ENCODE peak calls at places on chromosomes 3 and 15, in four cellular contexts. L is IMR-90, J is mesendoderm, N is H1. F is an unnamed sample.

GRCh38 chr3:17891139-17891850 is 148.9 kb upstream of the TBC1D5 start:
- DNase-seq in N (no peak), L (peak; percentile 8), J (no peak), F (no peak)

GRCh38 chr15:22979699-22980188 is 424 bp downstream of the CYFIP1 start:
- DNase-seq in N (peak; percentile 72), J (peak; percentile 63), L (peak; percentile 25), F (no peak)

GRCh38 chr3:15499536-15499935 is 22.0 kb downstream of the COLQ start:
- DNase-seq in N (no peak), J (no peak), L (no peak), F (no peak)

GRCh38 chr15:93088981-93089854 is at the start of gene RGMA:
- DNase-seq in N (peak; percentile 71), L (no peak), J (peak; percentile 40), F (peak; percentile 65)

GRCh38 chr15:78212546-78213424 is 21.6 kb downstream of the ACSBG1 start:
- DNase-seq in J (peak; percentile 60), L (peak; percentile 64), N (peak; percentile 35), F (no peak)

GRCh38 chr3:177681156-177681555 is 483.9 kb upstream of the TBL1XR1 start:
- DNase-seq in J (no peak), N (no peak), L (no peak), F (no peak)

GRCh38 chr3:114770874-114771273 is 376.2 kb downstream of the ZBTB20 start:
- DNase-seq in L (peak; percentile 73), J (no peak), N (no peak), F (no peak)

GRCh38 chr15:44394062-44394461 is 33.4 kb upstream of the CTDSPL2 start:
- DNase-seq in N (no peak), L (peak; percentile 42), J (no peak), F (no peak)

GRCh38 chr3:195549001-195549400 is 5.9 kb upstream of the PPP1R2 start:
- DNase-seq in N (no peak), L (no peak), J (no peak), F (no peak)

GRCh38 chr15:27847775-27848710 is 251.1 kb downstream of the OCA2 start:
- DNase-seq in N (no peak), J (no peak), L (no peak), F (no peak)

GRCh38 chr3:16254933-16255725 is 9.6 kb downstream of the DPH3 start:
- DNase-seq in N (no peak), L (no peak), J (no peak), F (no peak)

GRCh38 chr3:189898559-189899153 is 222.0 kb downstream of the P3H2 start:
- DNase-seq in J (no peak), L (no peak), N (no peak), F (no peak)

GRCh38 chr3:122619040-122619439 is 41.6 kb downstream of the PARP15 start:
- DNase-seq in L (no peak), N (no peak), J (no peak), F (no peak)

DNA sequence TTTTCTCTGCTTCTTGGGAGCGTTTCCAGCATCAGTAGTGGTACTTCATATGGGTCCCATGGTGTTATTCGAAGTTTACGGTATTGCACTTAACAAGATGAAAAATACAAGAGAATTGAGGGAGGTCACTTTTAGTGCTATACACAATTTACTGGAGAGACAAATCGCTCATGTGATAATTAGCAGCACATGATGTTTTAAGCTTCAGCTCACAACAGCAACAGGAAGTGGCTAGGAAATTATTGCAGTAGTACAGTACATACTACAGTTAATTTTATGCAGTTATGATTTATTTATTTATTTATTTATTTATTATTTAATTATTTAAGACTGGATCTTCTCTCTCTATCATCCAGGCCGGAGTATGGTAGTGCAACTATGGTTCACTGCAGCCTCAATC is 14.4 kb upstream of the DCAF1 start:
- DNase-seq in J (no peak), N (no peak), L (no peak), F (no peak)
- H4K5ac ChIP-seq in J (no peak overlapping the region), N (no peak overlapping the region), L (no peak overlapping the region), F (no peak overlapping the region)

DNA sequence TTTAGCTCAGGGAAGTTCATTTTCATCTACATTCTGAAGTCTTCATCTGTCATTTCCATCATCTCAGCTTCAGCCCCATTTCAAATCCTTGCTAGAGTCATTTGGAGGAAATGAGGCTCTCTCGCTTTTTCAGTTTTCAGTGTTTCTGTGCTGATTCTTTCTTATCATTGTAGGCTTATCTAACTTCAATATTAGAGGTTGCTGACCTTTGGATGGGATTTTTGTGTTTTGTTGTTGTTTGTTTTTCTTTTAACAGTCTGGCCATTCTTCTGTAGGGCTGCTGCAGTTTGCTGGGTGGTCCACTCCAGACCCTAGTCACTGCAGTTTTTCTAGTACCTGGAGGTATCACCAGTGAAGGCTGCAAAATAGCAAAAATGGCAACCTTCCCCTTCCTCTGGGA is 8.6 kb downstream of the OR5H2 start:
- DNase-seq in L (no peak), N (no peak), J (no peak), F (no peak)
- H4K5ac ChIP-seq in L (no peak overlapping the region), N (no peak overlapping the region), J (no peak overlapping the region), F (no peak overlapping the region)

DNA sequence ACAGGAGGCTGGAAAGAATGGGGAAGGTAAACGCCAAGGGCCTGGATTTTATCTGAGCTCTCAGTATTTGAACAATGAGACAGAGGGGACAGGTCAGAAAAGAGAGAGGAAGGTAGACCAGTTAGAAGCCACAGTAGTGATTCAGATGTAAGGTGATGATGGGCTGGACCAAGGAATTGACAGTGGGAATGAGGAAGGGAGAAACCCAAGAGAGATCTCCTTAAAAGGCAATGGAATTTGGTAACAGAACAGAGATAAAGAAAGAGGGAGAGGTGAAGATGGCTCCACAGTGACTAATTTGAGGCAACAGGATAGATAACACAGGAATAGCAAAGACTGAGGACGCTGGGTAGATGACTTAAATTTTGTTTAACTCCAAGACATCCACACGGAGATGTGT is 11.4 kb upstream of the HEG1 start:
- DNase-seq in L (peak; percentile 45), J (peak; percentile 94), N (no peak), F (peak; percentile 15)
- H4K5ac ChIP-seq in L (peak overlapping the region; percentile 88), J (no peak overlapping the region), N (no peak overlapping the region), F (no peak overlapping the region)

GRCh38 chr3:76756578-76756977 is 283.3 kb upstream of the ROBO2 start:
- DNase-seq in N (no peak), L (no peak), J (no peak), F (no peak)

GRCh38 chr3:76765526-76765925 is 274.4 kb upstream of the ROBO2 start:
- DNase-seq in J (no peak), L (no peak), N (no peak), F (no peak)

DNA sequence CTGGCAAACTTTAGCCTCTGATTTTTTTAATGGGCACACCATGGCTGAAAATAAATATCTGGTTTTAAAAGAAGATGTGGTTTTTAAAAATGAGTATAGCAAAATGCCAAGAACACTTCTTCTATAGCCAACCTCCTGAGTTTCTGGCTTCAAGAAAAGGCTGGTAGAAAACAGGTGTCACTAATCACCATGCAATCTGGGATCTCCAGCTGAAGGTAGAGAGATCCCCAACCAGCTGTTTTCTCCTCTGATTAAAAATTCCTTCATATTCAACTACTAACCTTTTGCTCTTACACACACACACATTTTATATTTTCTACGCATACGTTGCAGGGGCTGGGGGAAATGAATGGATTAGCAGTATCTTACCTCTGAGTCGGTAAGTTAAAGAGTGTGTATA is 279.6 kb upstream of the ROBO2 start:
- DNase-seq in N (no peak), J (no peak), L (no peak), F (no peak)
- H4K5ac ChIP-seq in N (no peak overlapping the region), J (no peak overlapping the region), L (no peak overlapping the region), F (no peak overlapping the region)

GRCh38 chr3:47227678-47228077 is 54.9 kb downstream of the KIF9 start:
- DNase-seq in J (no peak), L (no peak), N (no peak), F (no peak)

GRCh38 chr3:47228088-47228487 is 54.5 kb downstream of the KIF9 start:
- DNase-seq in L (no peak), N (no peak), J (no peak), F (no peak)

DNA sequence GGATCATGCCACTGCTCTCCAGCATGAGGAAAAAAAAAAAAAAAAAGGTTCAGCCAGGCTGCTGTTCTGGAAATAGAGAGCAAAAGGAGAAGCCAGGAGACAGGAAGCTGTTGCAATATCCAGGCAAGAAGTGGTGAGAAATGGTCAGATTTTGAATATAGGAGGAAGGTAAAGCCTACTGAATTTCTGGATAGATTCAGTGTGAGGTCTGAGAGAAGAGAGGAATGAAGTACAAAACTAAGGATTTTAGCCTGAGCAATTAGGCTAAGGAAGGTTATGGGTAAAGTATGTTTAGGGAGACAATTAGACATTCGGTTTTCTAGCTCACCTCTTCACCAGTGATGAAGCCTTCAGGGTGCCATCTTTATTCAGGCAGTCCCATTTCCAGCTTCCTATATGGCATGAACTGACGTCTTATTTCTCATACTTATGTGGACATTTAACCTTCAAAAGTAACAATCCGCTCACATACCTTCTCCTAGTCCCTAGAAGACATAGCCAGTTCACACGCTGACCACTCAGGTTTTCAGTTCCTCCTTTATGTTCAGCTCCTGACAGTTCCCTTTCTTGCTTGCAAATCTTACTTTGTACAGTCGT is 57.2 kb downstream of the KIF9 start:
- DNase-seq in N (no peak), L (peak; percentile 56), J (peak; percentile 40), F (no peak)
- H4K5ac ChIP-seq in N (no peak overlapping the region), L (no peak overlapping the region), J (no peak overlapping the region), F (no peak overlapping the region)

GRCh38 chr15:82768414-82769081 is 37.3 kb downstream of the FSD2 start:
- DNase-seq in N (no peak), L (peak; percentile 19), J (no peak), F (no peak)

GRCh38 chr15:82763361-82764142 is 42.3 kb downstream of the FSD2 start:
- DNase-seq in L (no peak), J (no peak), N (no peak), F (no peak)

GRCh38 chr15:82767163-82767829 is 38.6 kb downstream of the FSD2 start:
- DNase-seq in L (no peak), N (no peak), J (no peak), F (no peak)

DNA sequence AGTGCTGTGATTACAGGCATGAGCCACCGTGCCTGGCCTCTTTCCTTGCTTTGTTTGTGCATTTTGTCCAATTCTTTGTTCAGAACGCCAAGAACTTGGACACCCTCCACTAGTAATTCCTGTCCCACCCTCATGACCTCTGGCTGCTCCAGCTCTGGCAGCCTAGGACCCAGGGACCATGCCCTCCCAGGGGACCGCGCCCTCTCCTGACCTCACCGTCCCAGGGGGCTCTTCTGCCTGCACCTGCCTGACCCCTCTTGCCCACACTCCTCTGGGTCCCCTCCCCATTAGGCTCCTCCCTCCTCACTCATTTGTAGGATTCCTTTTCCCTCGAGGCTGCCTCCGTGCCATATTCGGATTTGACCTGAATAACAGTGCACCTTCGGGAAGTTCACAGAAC is 41.1 kb downstream of the FSD2 start:
- DNase-seq in L (no peak), N (no peak), J (no peak), F (no peak)
- H4K5ac ChIP-seq in L (no peak overlapping the region), N (no peak overlapping the region), J (no peak overlapping the region), F (no peak overlapping the region)

DNA sequence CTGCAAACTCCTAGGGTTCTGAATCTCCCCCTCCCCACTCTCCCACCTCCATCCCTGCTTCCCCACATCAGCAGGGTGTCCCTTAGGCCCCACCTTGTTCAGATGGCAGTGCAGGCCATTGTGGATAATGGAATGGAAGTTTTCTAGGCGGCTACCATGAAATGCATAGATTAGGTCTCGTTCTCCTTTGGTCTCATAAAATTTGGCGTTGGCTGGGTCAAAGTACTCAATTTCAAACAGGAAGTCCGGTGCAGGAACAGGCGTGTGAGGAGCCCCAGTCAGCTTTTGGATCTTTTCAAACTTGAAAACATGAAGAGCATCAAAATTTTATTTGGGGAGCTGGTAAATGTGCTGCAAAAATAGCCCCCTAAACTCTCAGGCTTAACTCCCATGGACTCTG is 20.2 kb downstream of the PARP16 start:
- DNase-seq in L (no peak), N (no peak), J (no peak), F (no peak)
- H4K5ac ChIP-seq in L (no peak overlapping the region), N (no peak overlapping the region), J (no peak overlapping the region), F (no peak overlapping the region)

GRCh38 chr3:157276801-157277200 is 116.9 kb upstream of the CCNL1 start:
- DNase-seq in L (no peak), J (peak; percentile 24), N (no peak), F (no peak)
- H4K5ac ChIP-seq in L (no peak overlapping the region), J (no peak overlapping the region), N (no peak overlapping the region), F (no peak overlapping the region)

F was measured in H9.